ENCODE peak calls at places on chromosomes 12 and 14, in eight cellular contexts. N is HCEC 1CT, H is NCI-H1105, B is cardiac muscle cell, I is endothelial cell, Q is GM12865, J is caudate nucleus, P is choroid plexus epithelial cell. M is an unnamed sample.

GRCh38 chr14:24928501-24928900 is 121.4 kb downstream of the STXBP6 start:
- DNase-seq in I (no peak), N (peak; percentile 27), Q (no peak), J (no peak), P (peak; percentile 35), B (no peak), H (no peak), M (no peak)

GRCh38 chr12:108268397-108268796 is 70.7 kb downstream of the CMKLR1 start:
- DNase-seq in N (no peak), P (no peak), Q (no peak), B (no peak), I (no peak), J (no peak), H (no peak), M (no peak)

GRCh38 chr12:88339254-88339949 is 197.3 kb downstream of the TMTC3 start:
- DNase-seq in Q (peak; percentile 2), J (no peak), P (peak; percentile 74), B (peak; percentile 36), H (no peak), N (peak; percentile 87), I (no peak), M (no peak)

GRCh38 chr12:24997970-24998582 is 49.2 kb upstream of the BCAT1 start:
- DNase-seq in H (no peak), I (no peak), B (peak; percentile 62), N (peak; percentile 79), J (no peak), Q (peak; percentile 87), P (peak; percentile 89), M (no peak)

GRCh38 chr14:68232643-68233055 is 413.1 kb downstream of the RAD51B start:
- DNase-seq in I (no peak), P (peak; percentile 100), J (no peak), N (peak; percentile 99), B (peak; percentile 99), Q (peak; percentile 95), H (no peak), M (no peak)

GRCh38 chr12:52258335-52258901 is 16.0 kb upstream of the KRT86 start:
- DNase-seq in J (no peak), B (peak; percentile 60), N (no peak), Q (no peak), P (peak; percentile 52), H (no peak), I (peak; percentile 60), M (no peak)

GRCh38 chr12:39354955-39355354 is 88.0 kb downstream of the KIF21A start:
- DNase-seq in J (no peak), N (no peak), I (no peak), Q (no peak), B (no peak), P (no peak), H (no peak), M (no peak)

GRCh38 chr12:8519208-8519607 is 5.9 kb downstream of the CLEC4D start:
- DNase-seq in I (no peak), H (no peak), B (no peak), N (no peak), Q (no peak), P (no peak), J (no peak), M (no peak)

GRCh38 chr12:87766044-87766443 is 263.2 kb downstream of the C12orf50 start:
- DNase-seq in Q (no peak), N (no peak), J (no peak), H (no peak), I (no peak), B (no peak), P (no peak), M (no peak)

GRCh38 chr12:55930771-55931316 is at the start of gene DGKA:
- DNase-seq in J (no peak), H (no peak), P (peak; percentile 83), B (peak; percentile 84), Q (peak; percentile 73), I (peak; percentile 32), N (peak; percentile 78), M (peak; percentile 74)

GRCh38 chr12:62834406-62834805 is 100.5 kb downstream of the PPM1H start:
- DNase-seq in P (no peak), B (no peak), J (no peak), H (no peak), Q (peak; percentile 19), N (no peak), I (no peak), M (no peak)

GRCh38 chr12:68189766-68190700 is 30.5 kb upstream of the IFNG start:
- DNase-seq in P (peak; percentile 81), Q (no peak), N (peak; percentile 60), J (no peak), B (peak; percentile 76), H (no peak), I (no peak), M (no peak)

GRCh38 chr14:93091666-93092065 is 24.1 kb downstream of the ITPK1 start:
- DNase-seq in H (no peak), J (no peak), Q (no peak), N (no peak), P (no peak), I (no peak), B (no peak), M (peak; percentile 37)

GRCh38 chr14:55297611-55298323 is 26.5 kb downstream of the FBXO34 start:
- DNase-seq in B (no peak), P (no peak), H (no peak), I (no peak), Q (peak; percentile 69), N (no peak), J (no peak), M (peak; percentile 80)

GRCh38 chr14:74763803-74764531 is 851 bp downstream of the YLPM1 start:
- DNase-seq in Q (peak; percentile 10), H (peak; percentile 4), N (no peak), B (peak; percentile 12), J (no peak), I (no peak), P (peak; percentile 31), M (peak; percentile 23)

GRCh38 chr12:89328483-89329030 is 23.7 kb downstream of the DUSP6 start:
- DNase-seq in Q (no peak), J (no peak), N (no peak), P (no peak), H (no peak), B (no peak), I (no peak), M (peak; percentile 59)

GRCh38 chr12:30515351-30515750 is 180.3 kb downstream of the IPO8 start:
- DNase-seq in N (peak; percentile 29), Q (no peak), J (no peak), P (peak; percentile 60), I (no peak), B (peak; percentile 64), H (no peak), M (no peak)